ENCODE peak calls at places on chromosomes 3 and 15, in four cellular contexts. One of them, this sample, is unnamed.
A peak's percentile ranks its signal among the peaks of the same experiment; 100 is the strongest.

GRCh38 chr3:13588971-13589370 is 40.0 kb downstream of the FBLN2 start:
- DNase-seq in A549: no peak
- DNase-seq in activated CD4-positive, alpha-beta T cell treated with anti-CD3 and anti-CD28 coated beads, Interleukin-2, amount 10 ng/mL, durations not matched to agents 7 days and 5 days: no peak
- DNase-seq in stimulated activated CD4-positive, alpha-beta T cell treated with anti-CD3 and anti-CD28 coated beads, TNF-alpha, amount 100 ng/mL, for 1 hour: no peak
- DNase-seq in this sample: peak; percentile 14

GRCh38 chr15:58487041-58487723 is 55.4 kb downstream of the LIPC start:
- DNase-seq in A549: no peak
- DNase-seq in activated CD4-positive, alpha-beta T cell treated with anti-CD3 and anti-CD28 coated beads, Interleukin-2, amount 10 ng/mL, durations not matched to agents 7 days and 5 days: no peak
- DNase-seq in stimulated activated CD4-positive, alpha-beta T cell treated with anti-CD3 and anti-CD28 coated beads, TNF-alpha, amount 100 ng/mL, for 1 hour: no peak
- DNase-seq in this sample: no peak

GRCh38 chr3:109023656-109024254 is 70.1 kb upstream of the GUCA1C start:
- DNase-seq in A549: peak; percentile 50
- DNase-seq in activated CD4-positive, alpha-beta T cell treated with anti-CD3 and anti-CD28 coated beads, Interleukin-2, amount 10 ng/mL, durations not matched to agents 7 days and 5 days: peak; percentile 55
- DNase-seq in stimulated activated CD4-positive, alpha-beta T cell treated with anti-CD3 and anti-CD28 coated beads, TNF-alpha, amount 100 ng/mL, for 1 hour: no peak
- DNase-seq in this sample: no peak

GRCh38 chr3:81726132-81726531 is 35.3 kb downstream of the GBE1 start:
- DNase-seq in A549: no peak
- DNase-seq in activated CD4-positive, alpha-beta T cell treated with anti-CD3 and anti-CD28 coated beads, Interleukin-2, amount 10 ng/mL, durations not matched to agents 7 days and 5 days: no peak
- DNase-seq in stimulated activated CD4-positive, alpha-beta T cell treated with anti-CD3 and anti-CD28 coated beads, TNF-alpha, amount 100 ng/mL, for 1 hour: no peak
- DNase-seq in this sample: no peak

GRCh38 chr3:151592287-151592686 is 131.4 kb upstream of the IGSF10 start:
- DNase-seq in A549: no peak
- DNase-seq in activated CD4-positive, alpha-beta T cell treated with anti-CD3 and anti-CD28 coated beads, Interleukin-2, amount 10 ng/mL, durations not matched to agents 7 days and 5 days: no peak
- DNase-seq in stimulated activated CD4-positive, alpha-beta T cell treated with anti-CD3 and anti-CD28 coated beads, TNF-alpha, amount 100 ng/mL, for 1 hour: no peak
- DNase-seq in this sample: no peak

GRCh38 chr3:184785856-184786255 is 26.1 kb upstream of the VPS8 start:
- DNase-seq in A549: no peak
- DNase-seq in activated CD4-positive, alpha-beta T cell treated with anti-CD3 and anti-CD28 coated beads, Interleukin-2, amount 10 ng/mL, durations not matched to agents 7 days and 5 days: no peak
- DNase-seq in stimulated activated CD4-positive, alpha-beta T cell treated with anti-CD3 and anti-CD28 coated beads, TNF-alpha, amount 100 ng/mL, for 1 hour: no peak
- DNase-seq in this sample: no peak

GRCh38 chr3:180421221-180421620 is 180.7 kb upstream of the TTC14 start:
- DNase-seq in A549: no peak
- DNase-seq in activated CD4-positive, alpha-beta T cell treated with anti-CD3 and anti-CD28 coated beads, Interleukin-2, amount 10 ng/mL, durations not matched to agents 7 days and 5 days: no peak
- DNase-seq in stimulated activated CD4-positive, alpha-beta T cell treated with anti-CD3 and anti-CD28 coated beads, TNF-alpha, amount 100 ng/mL, for 1 hour: no peak
- DNase-seq in this sample: no peak

GRCh38 chr3:184391266-184391665 is 11.4 kb downstream of the CHRD start:
- DNase-seq in A549: no peak
- DNase-seq in activated CD4-positive, alpha-beta T cell treated with anti-CD3 and anti-CD28 coated beads, Interleukin-2, amount 10 ng/mL, durations not matched to agents 7 days and 5 days: no peak
- DNase-seq in stimulated activated CD4-positive, alpha-beta T cell treated with anti-CD3 and anti-CD28 coated beads, TNF-alpha, amount 100 ng/mL, for 1 hour: no peak
- DNase-seq in this sample: no peak

GRCh38 chr3:60755094-60755493 is 496.2 kb downstream of the FHIT start:
- DNase-seq in A549: peak; percentile 8
- DNase-seq in activated CD4-positive, alpha-beta T cell treated with anti-CD3 and anti-CD28 coated beads, Interleukin-2, amount 10 ng/mL, durations not matched to agents 7 days and 5 days: no peak
- DNase-seq in stimulated activated CD4-positive, alpha-beta T cell treated with anti-CD3 and anti-CD28 coated beads, TNF-alpha, amount 100 ng/mL, for 1 hour: no peak
- DNase-seq in this sample: no peak

GRCh38 chr3:101962055-101962454 is 112.7 kb downstream of the NFKBIZ start:
- DNase-seq in A549: no peak
- DNase-seq in activated CD4-positive, alpha-beta T cell treated with anti-CD3 and anti-CD28 coated beads, Interleukin-2, amount 10 ng/mL, durations not matched to agents 7 days and 5 days: no peak
- DNase-seq in stimulated activated CD4-positive, alpha-beta T cell treated with anti-CD3 and anti-CD28 coated beads, TNF-alpha, amount 100 ng/mL, for 1 hour: no peak
- DNase-seq in this sample: no peak

GRCh38 chr3:156628095-156628690 is 46.2 kb upstream of the TIPARP start:
- DNase-seq in A549: no peak
- DNase-seq in activated CD4-positive, alpha-beta T cell treated with anti-CD3 and anti-CD28 coated beads, Interleukin-2, amount 10 ng/mL, durations not matched to agents 7 days and 5 days: no peak
- DNase-seq in stimulated activated CD4-positive, alpha-beta T cell treated with anti-CD3 and anti-CD28 coated beads, TNF-alpha, amount 100 ng/mL, for 1 hour: no peak
- DNase-seq in this sample: no peak

GRCh38 chr3:120743081-120743365 is 479 bp downstream of the GTF2E1 start:
- DNase-seq in A549: no peak
- DNase-seq in activated CD4-positive, alpha-beta T cell treated with anti-CD3 and anti-CD28 coated beads, Interleukin-2, amount 10 ng/mL, durations not matched to agents 7 days and 5 days: no peak
- DNase-seq in stimulated activated CD4-positive, alpha-beta T cell treated with anti-CD3 and anti-CD28 coated beads, TNF-alpha, amount 100 ng/mL, for 1 hour: peak; percentile 3
- DNase-seq in this sample: no peak